ENCODE peak calls at places on chromosome 1, in nine cellular contexts. R, T, W, I, S, Z, Q, B and L are unnamed samples.

GRCh38 chr1:92623187-92623778 is 136.6 kb upstream of the GFI1 start:
- DNase-seq in Z (no peak), T (peak), S (no peak), Q (peak), W (no peak), B (peak), R (no peak), I (no peak), L (peak)

GRCh38 chr1:59674605-59675004 is 140.1 kb upstream of the HOOK1 start:
- DNase-seq in R (no peak), B (peak), W (no peak), Q (no peak), I (no peak), S (no peak), Z (no peak), T (peak), L (peak)

GRCh38 chr1:47940779-47941178 is 56.4 kb downstream of the TRABD2B start:
- DNase-seq in R (no peak), T (no peak), B (peak), Q (no peak), W (peak), S (no peak), Z (no peak), I (no peak), L (peak)

GRCh38 chr1:116574581-116575291 is 3.9 kb upstream of the CD58 start:
- DNase-seq in T (no peak), R (peak), W (no peak), Q (peak), I (peak), S (no peak), Z (no peak), B (peak), L (peak)

GRCh38 chr1:48817505-48818114 is 40.9 kb upstream of the BEND5 start:
- DNase-seq in R (peak), S (peak), Q (peak), W (no peak), T (no peak), Z (peak), B (peak), I (peak), L (peak)

GRCh38 chr1:4974981-4975685 is 320.7 kb downstream of the AJAP1 start:
- DNase-seq in S (no peak), Z (no peak), I (no peak), R (no peak), T (no peak), B (no peak), W (peak), Q (no peak), L (no peak)

GRCh38 chr1:152328801-152329391 is 3.9 kb upstream of the FLG start:
- DNase-seq in B (peak), Q (no peak), I (no peak), W (no peak), T (no peak), R (peak), Z (peak), S (no peak), L (no peak)

GRCh38 chr1:2545754-2546514 is 10.2 kb upstream of the TNFRSF14 start:
- DNase-seq in W (peak), B (peak), R (no peak), Q (peak), I (peak), Z (no peak), T (peak), S (peak), L (peak)

GRCh38 chr1:7247158-7247557 is 461.9 kb downstream of the CAMTA1 start:
- DNase-seq in B (no peak), W (no peak), I (no peak), Q (no peak), S (no peak), Z (no peak), T (no peak), R (no peak), L (peak)

GRCh38 chr1:66445492-66446181 is 88.3 kb upstream of the SGIP1 start:
- DNase-seq in I (peak), Q (no peak), Z (no peak), W (no peak), R (no peak), T (no peak), B (no peak), S (peak), L (peak)

GRCh38 chr1:16352842-16353535 is 709 bp upstream of the FBXO42 start:
- DNase-seq in I (no peak), Q (no peak), W (no peak), Z (no peak), B (no peak), R (no peak), T (no peak), S (no peak), L (no peak)

GRCh38 chr1:151998611-151999362 is 5.1 kb upstream of the S100A10 start:
- DNase-seq in W (no peak), B (no peak), S (no peak), Z (no peak), R (no peak), T (no peak), Q (peak), I (no peak), L (no peak)

GRCh38 chr1:213131851-213132655 is 81.0 kb downstream of the RPS6KC1 start:
- DNase-seq in Z (no peak), R (no peak), B (no peak), T (no peak), S (no peak), W (no peak), I (no peak), Q (no peak), L (peak)
- TF ChIP-seq CTCF in Z (no peak), R (no peak), B (peak), T (no peak), S (no peak), W (no peak), I (no peak), Q (peak), L (no peak)

GRCh38 chr1:156746716-156747631 is 4.5 kb downstream of the HDGF start:
- DNase-seq in R (peak), Q (peak), B (peak), S (peak), W (peak), I (peak), T (peak), Z (peak), L (peak)
- TF ChIP-seq CTCF in R (peak), Q (peak), B (no peak), S (no peak), W (no peak), I (no peak), T (no peak), Z (peak), L (peak)

DNA sequence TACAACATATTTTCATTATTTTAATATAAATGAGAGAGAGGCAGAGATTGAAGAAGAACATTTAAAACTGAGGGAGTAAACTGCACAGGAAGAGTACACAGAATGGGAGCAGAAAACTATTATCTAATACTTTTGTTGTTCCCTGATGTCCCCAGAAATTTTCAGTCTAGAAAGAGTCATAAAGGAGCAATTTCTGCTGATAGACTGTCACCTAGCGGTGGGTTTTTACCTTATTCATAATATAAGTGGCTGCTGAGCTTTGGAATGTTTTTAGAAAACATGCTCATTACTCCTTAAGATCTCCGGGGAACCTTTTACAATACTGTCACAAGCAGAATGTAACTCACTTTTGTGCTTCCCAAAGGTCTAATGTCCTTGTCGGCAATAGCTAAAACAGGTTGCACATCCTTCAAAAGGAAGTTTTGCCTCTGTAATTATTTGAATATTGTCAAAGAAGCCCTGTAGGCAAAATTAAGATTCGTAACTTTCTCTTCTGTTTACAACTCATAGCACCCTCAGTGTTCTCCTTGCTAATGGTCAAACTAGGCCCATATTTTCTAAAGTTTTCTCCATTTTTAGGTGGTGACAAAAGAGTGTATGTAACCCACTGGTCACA is 4.9 kb upstream of the NPL start:
- DNase-seq in I (no peak), B (peak), W (no peak), Z (peak), Q (peak), T (peak), S (no peak), R (peak), L (peak)
- TF ChIP-seq CTCF in I (peak), B (peak), W (peak), Z (peak), Q (peak), T (peak), S (peak), R (peak), L (peak)

DNA sequence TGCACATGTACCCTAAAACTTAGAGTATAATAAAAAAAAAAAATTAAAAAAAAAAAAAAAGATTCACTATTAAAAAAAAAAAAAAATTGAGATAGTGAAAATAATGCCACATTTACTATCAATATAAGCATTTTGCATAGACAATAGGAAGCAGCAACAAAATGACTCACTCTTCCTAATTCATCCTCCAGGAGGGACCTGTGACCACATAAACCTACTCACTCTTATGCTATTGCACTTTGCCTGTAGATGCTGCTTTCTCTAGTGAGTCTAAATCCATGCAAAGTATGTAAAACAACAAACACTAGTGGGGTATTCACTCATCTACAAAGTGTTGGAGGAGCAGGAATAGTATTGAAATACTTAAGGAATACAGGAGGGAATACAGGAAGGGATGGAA is 2.9 kb downstream of the OR10J5 start:
- DNase-seq in T (peak), Z (no peak), R (no peak), I (no peak), W (no peak), B (no peak), S (no peak), Q (no peak), L (no peak)
- TF ChIP-seq CTCF in T (no peak), Z (no peak), R (no peak), I (no peak), W (no peak), B (no peak), S (no peak), Q (no peak), L (no peak)